ENCODE peak calls at places on chromosomes 12 and 14, in four cellular contexts. T is HepG2, F is heart left ventricle, O is GM12892. D is an unnamed sample.

GRCh38 chr14:81162941-81163340 is 57.8 kb downstream of the GTF2A1 start:
- DNase-seq in O (no peak), F (no peak), T (no peak), D (no peak)

GRCh38 chr12:44653886-44654527 is 222.1 kb downstream of the NELL2 start:
- DNase-seq in T (no peak), O (no peak), F (no peak), D (no peak)

GRCh38 chr14:101075025-101075800 is 171.7 kb upstream of the RTL1 start:
- DNase-seq in F (peak; percentile 7), T (no peak), O (no peak), D (no peak)

GRCh38 chr12:63917864-63918742 is 73.6 kb downstream of the SRGAP1 start:
- DNase-seq in F (no peak), O (no peak), T (peak; percentile 92), D (peak; percentile 19)

GRCh38 chr12:94676011-94676709 is 25.8 kb upstream of the TMCC3 start:
- DNase-seq in O (no peak), T (no peak), F (peak; percentile 22), D (no peak)

GRCh38 chr14:34214961-34215360 is 247.1 kb downstream of the SPTSSA start:
- DNase-seq in O (no peak), T (no peak), F (no peak), D (no peak)

GRCh38 chr14:48703728-48704467 is 882.3 kb downstream of the RPS29 start:
- DNase-seq in T (no peak), F (peak; percentile 23), O (no peak), D (no peak)

GRCh38 chr12:12333407-12333831 is 16.6 kb downstream of the MANSC1 start:
- DNase-seq in F (no peak), T (no peak), O (no peak), D (no peak)

GRCh38 chr14:73312697-73313096 is 75.4 kb downstream of the PAPLN start:
- DNase-seq in F (no peak), O (no peak), T (no peak), D (no peak)

DNA sequence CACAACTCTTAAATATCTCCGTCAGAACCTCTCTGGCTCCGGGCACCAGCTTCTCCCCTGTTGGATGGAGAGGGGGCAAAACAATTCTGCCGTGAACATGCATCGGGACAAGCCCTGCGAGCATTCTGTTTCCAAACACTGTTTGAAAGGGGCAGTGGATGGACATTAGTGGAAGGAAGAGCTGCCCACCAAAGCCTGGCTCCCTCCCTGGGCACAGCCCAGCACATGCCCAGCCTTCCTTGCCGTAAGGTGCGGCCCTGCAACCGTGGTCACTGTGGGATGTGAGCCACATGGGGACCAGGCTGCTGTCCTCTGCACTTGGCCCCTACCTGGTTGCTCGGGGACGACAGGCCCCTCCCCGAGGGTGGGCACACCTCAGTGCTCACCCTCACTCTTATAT is 54.0 kb downstream of the TRAFD1 start:
- DNase-seq in O (no peak), F (no peak), T (no peak), D (no peak)
- TF ChIP-seq POLR2A in O (no peak), F (no peak), T (no peak), D (no peak)

GRCh38 chr12:6570264-6570887 is 2.3 kb upstream of the NOP2 start:
- DNase-seq in O (no peak), T (peak; percentile 63), F (no peak), D (peak; percentile 52)

GRCh38 chr12:6569786-6570185 is 1.7 kb upstream of the NOP2 start:
- DNase-seq in O (no peak), T (no peak), F (no peak), D (no peak)

GRCh38 chr12:6569312-6569711 is 1.2 kb upstream of the NOP2 start:
- DNase-seq in T (no peak), O (no peak), F (no peak), D (no peak)

GRCh38 chr12:6567112-6567680 is 895 bp downstream of the NOP2 start:
- DNase-seq in O (no peak), T (no peak), F (no peak), D (no peak)

DNA sequence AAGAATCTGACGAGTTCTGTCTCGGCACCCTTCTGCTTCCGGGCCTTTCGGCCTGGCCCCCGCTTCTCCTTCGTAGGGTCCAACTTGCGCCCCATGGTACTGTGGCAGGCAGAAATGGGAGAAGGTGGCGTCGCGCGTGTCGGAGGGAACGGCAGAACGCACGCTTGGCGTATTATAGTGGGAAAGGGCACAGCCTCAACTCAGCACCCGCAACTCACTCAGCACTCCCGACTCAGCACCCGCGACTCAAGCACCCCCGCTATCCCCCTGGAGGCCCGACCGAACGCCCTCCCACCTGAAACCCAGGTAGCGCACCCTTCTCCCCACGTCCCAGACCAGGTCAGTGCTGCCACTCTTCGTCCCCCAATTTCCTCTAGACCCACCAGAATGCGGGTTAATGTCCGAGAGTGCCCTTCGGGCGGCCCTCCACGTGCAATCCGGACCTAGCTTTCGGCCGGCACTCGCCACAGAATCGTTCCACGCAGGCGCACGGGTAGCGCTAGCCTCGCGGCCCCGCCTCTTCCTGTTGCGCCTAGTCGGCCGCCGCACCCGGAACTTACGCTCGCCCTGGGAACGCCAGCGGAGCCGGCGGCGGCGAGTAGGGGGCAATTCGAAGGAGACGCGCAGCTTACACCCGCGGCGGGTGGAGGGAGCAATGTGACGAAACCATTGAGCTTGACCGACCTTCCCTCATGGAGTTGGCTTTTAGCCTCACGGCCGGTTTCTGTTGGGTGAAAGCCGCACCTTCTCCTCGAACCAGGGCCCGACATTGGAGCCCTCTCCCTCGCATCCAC is at the start of gene NOP2:
- DNase-seq in O (peak; percentile 98), T (peak; percentile 79), F (peak; percentile 93), D (peak; percentile 92)
- TF ChIP-seq POLR2A in O (peak; percentile 96), T (peak; percentile 94), F (peak; percentile 84), D (peak; percentile 87)

GRCh38 chr12:50925920-50926319 is 26.4 kb upstream of the HIGD1C start:
- DNase-seq in O (no peak), T (no peak), F (no peak), D (no peak)

GRCh38 chr12:50927766-50928224 is 24.5 kb upstream of the HIGD1C start:
- DNase-seq in F (no peak), T (no peak), O (no peak), D (no peak)

GRCh38 chr12:50926415-50926814 is 25.9 kb upstream of the HIGD1C start:
- DNase-seq in T (no peak), F (no peak), O (no peak), D (no peak)

GRCh38 chr12:50928392-50928791 is 24.0 kb upstream of the HIGD1C start:
- DNase-seq in F (no peak), O (no peak), T (no peak), D (no peak)

GRCh38 chr12:50927356-50927755 is 25.0 kb upstream of the HIGD1C start:
- DNase-seq in O (no peak), F (no peak), T (no peak), D (no peak)
- TF ChIP-seq POLR2A in O (no peak), F (no peak), T (no peak), D (no peak)

GRCh38 chr12:56011509-56012090 is 9.2 kb upstream of the IKZF4 start:
- DNase-seq in F (no peak), T (no peak), O (no peak), D (no peak)

GRCh38 chr12:56010112-56010570 is 10.7 kb upstream of the IKZF4 start:
- DNase-seq in F (no peak), T (peak; percentile 84), O (no peak), D (no peak)

GRCh38 chr12:56007892-56008471 is 10.9 kb downstream of the SUOX start:
- DNase-seq in F (no peak), T (no peak), O (no peak), D (peak; percentile 45)

GRCh38 chr12:56004211-56004610 is 7.1 kb downstream of the SUOX start:
- DNase-seq in O (no peak), T (no peak), F (no peak), D (no peak)

DNA sequence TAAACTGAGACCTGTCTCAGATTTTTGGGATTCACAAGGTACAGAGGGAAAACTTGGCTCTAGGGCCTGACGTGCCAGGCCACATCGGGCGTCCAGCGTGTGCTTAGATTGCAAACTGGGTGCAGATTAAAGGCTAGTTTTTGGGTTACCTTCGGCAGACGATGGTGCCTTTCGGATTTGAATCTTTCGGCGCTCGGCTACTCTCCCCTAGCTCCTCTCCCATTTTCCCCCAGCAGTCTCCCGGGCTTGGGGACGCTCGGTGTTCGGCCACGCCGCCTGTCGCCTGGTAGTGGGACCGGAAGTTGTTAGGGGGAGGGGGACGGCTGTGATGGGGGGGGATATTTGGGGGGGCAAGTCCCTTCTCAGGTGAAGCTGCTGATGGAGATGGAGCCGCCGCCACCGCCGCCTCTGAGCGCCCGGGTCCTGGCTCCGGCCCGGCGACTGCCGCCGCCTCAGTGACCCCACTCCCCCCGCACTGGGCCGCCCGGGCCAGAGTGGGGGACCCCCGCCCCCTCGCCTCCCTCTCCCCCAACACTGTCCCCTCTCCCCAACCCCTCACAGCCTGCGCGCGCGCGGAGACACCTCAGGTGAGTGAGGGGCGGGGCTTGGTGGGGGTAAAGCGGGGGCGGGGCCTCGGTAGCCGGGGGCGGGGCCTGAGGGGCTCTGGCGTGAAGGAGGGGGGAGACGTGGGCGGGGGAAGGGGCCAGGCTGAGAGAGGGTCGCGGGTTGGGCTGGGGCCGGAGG is 10.2 kb downstream of the SUOX start:
- DNase-seq in T (peak; percentile 72), O (peak; percentile 94), F (peak; percentile 91), D (peak; percentile 94)
- TF ChIP-seq POLR2A in T (no peak), O (no peak), F (no peak), D (peak; percentile 7)

DNA sequence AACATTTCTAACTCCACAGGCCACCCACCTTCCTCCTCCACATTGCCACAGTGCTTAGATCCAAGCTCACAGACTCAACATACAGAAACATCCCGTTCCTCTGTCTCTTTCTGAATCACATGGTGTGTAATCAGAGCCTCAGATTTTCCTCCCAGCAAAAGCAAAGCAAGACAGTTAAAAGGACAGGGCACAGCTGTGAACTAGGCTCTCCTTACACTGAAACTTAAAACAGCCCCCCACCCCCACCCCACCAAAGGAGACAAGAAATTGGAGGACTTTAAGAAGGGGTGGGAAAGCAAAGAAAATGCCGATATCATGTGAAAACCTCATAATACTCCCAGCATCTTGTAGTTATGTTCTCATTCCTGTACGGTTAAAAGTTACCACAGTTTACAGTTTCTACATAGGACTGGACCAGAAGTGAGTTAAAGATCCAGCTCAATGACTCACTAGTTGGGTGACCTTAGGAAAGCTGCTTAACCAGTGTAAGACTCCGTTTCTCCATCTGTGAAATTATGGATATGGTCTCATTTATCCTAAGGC is 4.8 kb downstream of the YBX3 start:
- DNase-seq in O (no peak), F (no peak), T (no peak), D (no peak)
- TF ChIP-seq POLR2A in O (no peak), F (no peak), T (no peak), D (no peak)

DNA sequence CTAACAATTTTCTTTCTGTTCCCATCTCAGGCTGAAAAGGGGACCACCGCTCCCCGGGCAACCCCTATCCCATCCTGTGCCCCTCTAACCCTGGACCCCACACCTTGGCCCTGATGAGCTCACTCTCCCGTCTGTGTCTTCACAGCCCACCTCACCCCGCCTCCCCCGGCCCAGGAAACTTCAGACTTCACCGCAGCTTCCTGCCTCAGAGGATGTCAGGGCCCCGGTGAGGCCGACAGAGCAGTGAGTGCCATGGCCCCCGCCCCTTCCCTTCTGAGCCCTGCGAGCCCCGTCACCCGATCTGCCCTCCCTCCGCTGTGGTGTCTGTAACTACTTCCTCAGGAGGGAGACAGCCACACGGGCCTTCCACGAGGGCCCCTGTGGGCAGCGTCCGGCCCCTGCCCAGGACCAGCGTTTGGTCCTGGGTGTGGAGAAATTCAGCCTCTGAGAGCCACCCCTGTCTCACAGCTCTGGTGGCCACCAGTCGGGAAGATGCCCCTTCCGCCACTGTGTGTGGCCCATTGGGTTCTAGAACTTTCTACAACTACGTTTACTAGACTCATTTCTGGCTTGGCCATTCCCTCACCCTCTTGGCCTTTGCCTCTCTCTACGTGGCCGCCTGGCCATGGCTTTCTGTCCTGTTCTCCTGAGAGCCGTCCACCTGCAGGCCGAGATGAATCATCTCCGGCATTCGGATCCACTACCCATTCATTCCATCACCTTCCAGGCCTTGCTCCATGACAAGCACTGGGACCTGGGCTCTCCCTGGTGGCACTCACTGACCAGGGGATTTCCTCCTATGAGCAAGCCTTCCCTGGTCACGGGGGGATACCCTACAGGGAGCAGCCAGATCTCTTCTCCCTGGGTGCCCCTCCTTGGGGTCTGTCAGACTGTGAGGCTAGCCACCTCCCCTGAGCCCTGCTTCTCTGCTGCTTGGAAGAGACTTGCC is 3.4 kb downstream of the RHOF start:
- DNase-seq in T (no peak), F (peak; percentile 80), O (peak; percentile 83), D (no peak)
- TF ChIP-seq POLR2A in T (no peak), F (no peak), O (peak; percentile 72), D (no peak)

D was measured in H54.